ENCODE peak calls at places on chromosomes 2 and 18, in five cellular contexts. U, P, G, V and A are unnamed samples.

GRCh38 chr2:37767051-37767450 is 95.6 kb upstream of the CDC42EP3 start:
- DNase-seq in U (no peak), P (no peak), G (no peak), V (no peak), A (no peak)

GRCh38 chr2:1743396-1744150 is 742 bp downstream of the PXDN start:
- DNase-seq in U (no peak), P (no peak), G (no peak), V (peak), A (no peak)

GRCh38 chr2:237904806-237905599 is 45.6 kb downstream of the RAMP1 start:
- DNase-seq in U (peak), P (peak), G (peak), V (peak), A (no peak)

GRCh38 chr2:238501311-238501710 is 74.6 kb downstream of the ASB1 start:
- DNase-seq in U (no peak), P (no peak), G (no peak), V (no peak), A (no peak)

GRCh38 chr2:11466307-11467125 is 555 bp upstream of the E2F6 start:
- DNase-seq in U (no peak), P (peak), G (no peak), V (no peak), A (peak)

GRCh38 chr2:18829331-18829902 is 240.0 kb upstream of the NT5C1B start:
- DNase-seq in U (no peak), P (no peak), G (no peak), V (peak), A (no peak)

GRCh38 chr18:48031011-48031480 is 100.6 kb upstream of the SMAD2 start:
- DNase-seq in U (peak), P (peak), G (peak), V (peak), A (peak)

GRCh38 chr2:155871940-155872339 is 460.6 kb downstream of the NR4A2 start:
- DNase-seq in U (no peak), P (no peak), G (no peak), V (no peak), A (no peak)

GRCh38 chr2:159455330-159455918 is 160.9 kb downstream of the BAZ2B start:
- DNase-seq in U (no peak), P (no peak), G (no peak), V (no peak), A (peak)

GRCh38 chr18:7038330-7038846 is 79.2 kb downstream of the LAMA1 start:
- DNase-seq in U (peak), P (peak), G (peak), V (peak), A (peak)

GRCh38 chr2:233461481-233461891 is 105.1 kb downstream of the USP40 start:
- DNase-seq in U (no peak), P (no peak), G (no peak), V (no peak), A (no peak)

GRCh38 chr18:39062426-39062825 is 1496.8 kb upstream of the CELF4 start:
- DNase-seq in U (no peak), P (no peak), G (no peak), V (peak), A (no peak)

GRCh38 chr2:239178954-239179353 is 221.9 kb downstream of the HDAC4 start:
- DNase-seq in U (no peak), P (no peak), G (peak), V (no peak), A (no peak)

GRCh38 chr2:10232096-10232815 is 70.4 kb upstream of the HPCAL1 start:
- DNase-seq in U (no peak), P (no peak), G (no peak), V (no peak), A (no peak)

GRCh38 chr2:226398580-226398979 is 401.0 kb downstream of the IRS1 start:
- DNase-seq in U (no peak), P (no peak), G (no peak), V (no peak), A (no peak)

GRCh38 chr2:149160701-149161217 is 122.3 kb downstream of the LYPD6B start:
- DNase-seq in U (no peak), P (no peak), G (peak), V (no peak), A (no peak)

GRCh38 chr2:236215761-236216333 is 47.7 kb upstream of the GBX2 start:
- DNase-seq in U (no peak), P (no peak), G (no peak), V (no peak), A (no peak)

GRCh38 chr2:45943231-45944044 is 292.0 kb downstream of the PRKCE start:
- DNase-seq in U (no peak), P (no peak), G (no peak), V (no peak), A (no peak)

GRCh38 chr18:48832961-48833700 is 117.6 kb downstream of the SMAD7 start:
- DNase-seq in U (peak), P (peak), G (peak), V (no peak), A (no peak)

GRCh38 chr18:51337406-51337805 is 139.9 kb upstream of the MEX3C start:
- DNase-seq in U (no peak), P (no peak), G (no peak), V (no peak), A (no peak)

GRCh38 chr2:203683932-203684556 is 22.4 kb upstream of the CD28 start:
- DNase-seq in U (peak), P (no peak), G (peak), V (peak), A (no peak)

GRCh38 chr2:64404002-64404731 is 49.8 kb upstream of the LGALSL start:
- DNase-seq in U (peak), P (peak), G (peak), V (peak), A (no peak)

GRCh38 chr2:86037795-86038192 is 67.9 kb downstream of the POLR1A start:
- DNase-seq in U (peak), P (no peak), G (no peak), V (no peak), A (no peak)

GRCh38 chr2:218066946-218067515 is 2.0 kb upstream of the RUFY4 start:
- DNase-seq in U (no peak), P (no peak), G (no peak), V (no peak), A (no peak)

GRCh38 chr18:26941608-26942007 is 76.1 kb upstream of the AQP4 start:
- DNase-seq in U (no peak), P (no peak), G (no peak), V (no peak), A (no peak)

GRCh38 chr2:236168110-236169067 is at the start of gene GBX2:
- DNase-seq in U (no peak), P (peak), G (no peak), V (peak), A (peak)

GRCh38 chr2:87403893-87404175 is 344.1 kb upstream of the PLGLB2 start:
- DNase-seq in U (no peak), P (no peak), G (no peak), V (peak), A (no peak)

GRCh38 chr2:219628235-219628985 is 980 bp downstream of the SLC4A3 start:
- DNase-seq in U (no peak), P (no peak), G (no peak), V (no peak), A (no peak)

GRCh38 chr2:207801259-207801658 is 31.6 kb upstream of the FZD5 start:
- DNase-seq in U (no peak), P (no peak), G (no peak), V (no peak), A (no peak)
- TF ChIP-seq POLR2A in U (no peak), P (no peak), G (no peak), V (no peak), A (no peak)

GRCh38 chr2:181891258-181891965 is at the start of gene ITPRID2:
- DNase-seq in U (peak), P (peak), G (peak), V (peak), A (peak)
- TF ChIP-seq POLR2A in U (peak), P (no peak), G (no peak), V (no peak), A (peak)

GRCh38 chr18:70376914-70377258 is 88.0 kb downstream of the SOCS6 start:
- DNase-seq in U (no peak), P (peak), G (peak), V (no peak), A (no peak)
- TF ChIP-seq POLR2A in U (no peak), P (peak), G (no peak), V (no peak), A (no peak)

DNA sequence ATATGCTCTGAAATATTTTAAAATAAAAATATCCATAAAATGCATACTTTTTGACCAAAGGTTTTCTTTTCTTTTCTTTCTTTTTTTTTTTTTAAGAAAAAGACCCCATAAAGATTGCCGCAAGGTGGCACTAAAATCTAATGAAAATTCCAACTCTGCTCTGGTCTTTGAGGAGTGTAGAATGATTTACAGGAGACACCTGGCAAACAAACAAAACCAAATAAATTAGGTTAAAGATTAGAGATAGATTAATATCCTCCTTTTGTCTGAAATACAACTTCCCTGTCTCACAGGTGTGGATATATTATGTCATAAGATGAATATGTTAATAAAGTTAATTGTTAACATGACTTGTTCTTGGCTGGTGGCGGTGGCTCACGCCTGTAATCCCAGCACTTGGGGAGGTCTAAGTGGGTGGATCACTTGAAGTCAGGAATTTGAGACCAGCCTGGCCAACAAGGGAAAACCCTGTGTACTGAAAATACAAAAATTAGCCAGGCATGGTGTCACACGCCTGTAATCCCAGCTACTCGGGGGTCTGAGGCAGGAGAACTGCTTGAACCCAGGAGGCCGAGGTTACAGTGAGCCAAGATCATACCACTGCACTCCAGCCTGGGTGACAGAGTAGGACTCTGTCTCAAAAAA is 3.5 kb upstream of the RHOB start:
- DNase-seq in U (peak), P (peak), G (peak), V (peak), A (peak)
- TF ChIP-seq POLR2A in U (no peak), P (no peak), G (no peak), V (no peak), A (no peak)

GRCh38 chr2:61694312-61695274 is 156.4 kb upstream of the XPO1 start:
- DNase-seq in U (peak), P (peak), G (peak), V (peak), A (peak)
- TF ChIP-seq POLR2A in U (peak), P (peak), G (peak), V (peak), A (peak)